ENCODE peak calls at places on chromosomes 5 and 9, in six cellular contexts. K is WERI-Rb-1, Y is fibroblast of pulmonary artery, Z is AG10803, O is brain microvascular endothelial cell, Q is body of pancreas. H is an unnamed sample.

GRCh38 chr5:111743993-111744392 is 13.0 kb downstream of the NREP start:
- DNase-seq in Z (peak; percentile 79), Q (no peak), Y (peak; percentile 31), K (no peak), O (no peak), H (no peak)

GRCh38 chr5:6328173-6328572 is 50.2 kb downstream of the MED10 start:
- DNase-seq in K (no peak), O (peak; percentile 9), Z (peak; percentile 11), Q (no peak), Y (peak; percentile 22), H (peak; percentile 17)

GRCh38 chr5:176530983-176531901 is 6.0 kb downstream of the RNF44 start:
- DNase-seq in O (no peak), Y (no peak), Q (no peak), Z (no peak), K (no peak), H (no peak)

GRCh38 chr5:42870882-42871418 is 59.3 kb upstream of the SELENOP start:
- DNase-seq in Z (no peak), Q (no peak), K (no peak), O (peak; percentile 30), Y (peak; percentile 3), H (no peak)

GRCh38 chr5:142221091-142221860 is 103.5 kb downstream of the SPRY4 start:
- DNase-seq in O (no peak), Q (no peak), K (no peak), Z (no peak), Y (peak; percentile 37), H (peak; percentile 33)

GRCh38 chr5:171980729-171981128 is 25.7 kb downstream of the FBXW11 start:
- DNase-seq in Q (no peak), Y (no peak), K (no peak), O (no peak), Z (no peak), H (no peak)

GRCh38 chr5:134438268-134438622 is 26.6 kb upstream of the CDKN2AIPNL start:
- DNase-seq in Z (peak; percentile 93), O (peak; percentile 50), Q (no peak), K (no peak), Y (peak; percentile 90), H (no peak)

GRCh38 chr5:23405316-23406068 is 101.9 kb upstream of the PRDM9 start:
- DNase-seq in Q (no peak), Z (no peak), K (no peak), Y (peak; percentile 37), O (no peak), H (no peak)

GRCh38 chr9:134678671-134679443 is 37.3 kb downstream of the COL5A1 start:
- DNase-seq in Y (no peak), K (no peak), Z (no peak), O (no peak), Q (no peak), H (no peak)

GRCh38 chr5:137218896-137219295 is 280.2 kb downstream of the SPOCK1 start:
- DNase-seq in O (no peak), Y (peak; percentile 8), Z (no peak), K (no peak), Q (peak; percentile 7), H (no peak)

GRCh38 chr5:4720831-4721230 is 419.3 kb upstream of the ADAMTS16 start:
- DNase-seq in Z (no peak), Y (peak; percentile 0), Q (no peak), O (no peak), K (no peak), H (no peak)

GRCh38 chr5:21219255-21219654 is 1231.3 kb upstream of the CDH18 start:
- DNase-seq in Q (no peak), O (no peak), Z (no peak), K (no peak), Y (no peak), H (peak; percentile 7)

GRCh38 chr9:114452219-114453169 is 52.8 kb downstream of the WHRN start:
- DNase-seq in K (no peak), Y (no peak), Q (peak; percentile 29), O (no peak), Z (no peak), H (no peak)

GRCh38 chr9:111016046-111017026 is 21.9 kb downstream of the LPAR1 start:
- DNase-seq in Z (peak; percentile 49), Y (peak; percentile 93), Q (no peak), K (no peak), O (peak; percentile 70), H (peak; percentile 54)

GRCh38 chr5:22514231-22514630 is 338.9 kb downstream of the CDH12 start:
- DNase-seq in O (no peak), Y (no peak), K (no peak), Q (no peak), Z (no peak), H (no peak)

GRCh38 chr5:138824924-138825863 is 49.9 kb downstream of the LRRTM2 start:
- DNase-seq in Q (no peak), K (no peak), Z (no peak), O (peak; percentile 28), Y (peak; percentile 36), H (peak; percentile 63)

GRCh38 chr5:97422678-97423077 is 239.6 kb upstream of the RIOK2 start:
- DNase-seq in Y (no peak), O (no peak), Z (no peak), Q (no peak), K (no peak), H (no peak)

GRCh38 chr5:33843579-33843978 is 48.2 kb downstream of the ADAMTS12 start:
- DNase-seq in O (peak; percentile 86), Q (no peak), Y (peak; percentile 84), Z (peak; percentile 70), K (no peak), H (peak; percentile 82)

GRCh38 chr9:105436753-105437152 is 11.1 kb upstream of the FSD1L start:
- DNase-seq in Y (no peak), Q (no peak), Z (no peak), K (no peak), O (no peak), H (no peak)

GRCh38 chr5:112795944-112796678 is 58.4 kb downstream of the APC start:
- DNase-seq in Z (peak; percentile 13), O (no peak), K (no peak), Q (no peak), Y (no peak), H (peak; percentile 68)

GRCh38 chr9:89902450-89902849 is 297.6 kb downstream of the GADD45G start:
- DNase-seq in K (no peak), O (no peak), Z (peak; percentile 86), Q (no peak), Y (no peak), H (no peak)

GRCh38 chr5:141691286-141691866 is 9.3 kb upstream of the ARAP3 start:
- DNase-seq in K (no peak), Z (no peak), Q (no peak), O (no peak), Y (no peak), H (no peak)

GRCh38 chr5:141880961-141881801 is 3.0 kb upstream of the PCDH1 start:
- DNase-seq in Q (no peak), Y (peak; percentile 45), O (no peak), Z (no peak), K (no peak), H (no peak)

GRCh38 chr9:134642385-134643181 is 980 bp downstream of the COL5A1 start:
- DNase-seq in Q (peak; percentile 54), O (peak; percentile 60), Y (peak; percentile 84), K (peak; percentile 48), Z (peak; percentile 90), H (peak; percentile 89)

GRCh38 chr5:135456238-135457099 is 4.3 kb upstream of the TIFAB start:
- DNase-seq in Y (peak; percentile 87), O (peak; percentile 83), Q (peak; percentile 78), K (no peak), Z (peak; percentile 80), H (peak; percentile 86)
- H3K4me3 ChIP-seq in Y (no peak overlapping the region), O (no peak overlapping the region), Q (no peak overlapping the region), K (no peak overlapping the region), Z (no peak overlapping the region), H (no peak overlapping the region)

DNA sequence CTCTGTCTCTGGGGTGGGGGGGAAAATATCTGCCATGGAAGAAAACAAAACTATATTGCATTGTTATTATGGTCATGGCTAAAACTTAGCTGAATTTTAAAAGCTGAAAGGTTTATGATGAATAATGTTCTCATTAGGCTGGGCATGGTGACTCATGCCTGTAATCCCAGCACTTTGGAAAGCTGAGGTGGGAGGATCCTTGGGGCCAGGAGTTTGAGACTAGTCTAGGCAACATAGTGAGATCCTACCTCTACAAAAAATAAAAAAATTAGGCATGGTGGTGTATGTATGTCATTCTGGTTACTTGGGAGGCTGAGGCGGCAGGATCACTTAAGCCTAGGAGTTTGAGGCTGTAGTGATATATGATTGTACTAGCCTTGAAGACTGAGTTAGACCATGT is 44.5 kb downstream of the IPO11 start:
- DNase-seq in K (no peak), Z (peak; percentile 40), Q (no peak), O (peak; percentile 24), Y (peak; percentile 16), H (peak; percentile 48)
- H3K4me3 ChIP-seq in K (no peak overlapping the region), Z (no peak overlapping the region), Q (no peak overlapping the region), O (no peak overlapping the region), Y (no peak overlapping the region), H (no peak overlapping the region)

GRCh38 chr5:123817267-123817666 is 305.3 kb downstream of the CSNK1G3 start:
- DNase-seq in K (no peak), Z (no peak), Q (no peak), Y (no peak), O (no peak), H (no peak)

GRCh38 chr5:123811771-123812170 is 299.8 kb downstream of the CSNK1G3 start:
- DNase-seq in O (no peak), Y (no peak), K (no peak), Z (no peak), Q (no peak), H (no peak)

GRCh38 chr5:123813251-123813650 is 301.3 kb downstream of the CSNK1G3 start:
- DNase-seq in O (no peak), Y (no peak), Z (no peak), K (no peak), Q (no peak), H (no peak)

GRCh38 chr5:123813937-123814624 is 302.1 kb downstream of the CSNK1G3 start:
- DNase-seq in Y (peak; percentile 31), Q (no peak), K (peak; percentile 56), Z (peak; percentile 70), O (no peak), H (peak; percentile 89)

DNA sequence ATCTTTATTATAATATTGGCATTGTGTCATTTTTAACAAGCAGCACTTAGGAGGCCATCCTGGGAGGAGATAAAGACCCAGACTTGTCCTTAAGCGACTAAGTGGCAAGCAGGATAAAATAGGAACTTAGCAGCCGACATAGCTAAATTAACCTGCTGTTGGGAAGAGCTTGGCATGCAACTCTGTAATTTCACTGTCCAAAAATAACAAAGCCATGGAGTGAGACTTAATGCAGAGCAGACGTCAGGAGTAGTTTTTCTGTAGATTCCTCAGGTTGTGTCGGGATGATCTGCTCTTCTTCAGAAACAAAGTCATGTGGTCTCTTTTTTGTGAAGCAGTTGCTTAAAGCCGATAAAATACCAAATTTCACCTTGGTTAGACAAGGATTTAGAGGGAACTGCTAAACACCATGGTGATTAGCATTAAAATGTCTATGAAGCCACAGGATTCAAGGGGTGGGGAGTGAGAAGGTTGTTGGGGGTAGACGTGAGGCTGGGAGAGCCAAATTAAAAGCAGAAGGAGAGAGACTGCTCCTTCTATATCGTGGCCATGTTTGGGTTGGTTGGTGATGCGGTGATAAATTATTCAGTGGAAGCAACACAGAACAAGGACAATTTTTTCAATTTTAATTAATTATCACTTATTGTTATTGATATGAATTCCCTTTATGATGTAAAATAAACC is 303.0 kb downstream of the CSNK1G3 start:
- DNase-seq in K (no peak), Q (no peak), Y (peak; percentile 3), O (no peak), Z (peak; percentile 31), H (peak; percentile 38)
- H3K4me3 ChIP-seq in K (peak overlapping the region; percentile 45), Q (no peak overlapping the region), Y (no peak overlapping the region), O (no peak overlapping the region), Z (no peak overlapping the region), H (no peak overlapping the region)

GRCh38 chr5:127229185-127229889 is 61.3 kb upstream of the MEGF10 start:
- DNase-seq in Q (peak; percentile 59), O (no peak), K (no peak), Y (peak; percentile 35), Z (peak; percentile 12), H (peak; percentile 35)
- H3K4me3 ChIP-seq in Q (peak overlapping the region; percentile 33), O (peak overlapping the region; percentile 67), K (no peak overlapping the region), Y (peak overlapping the region; percentile 58), Z (peak overlapping the region; percentile 62), H (peak overlapping the region; percentile 64)